ENCODE peak calls at places on chromosome 6, in nine cellular contexts. I, O, R, L, A, Z, W, D and X are unnamed samples.

GRCh38 chr6:149340200-149340599 is 22.7 kb downstream of the TAB2 start:
- ATAC-seq in I (no peak), O (no peak), R (no peak), L (no peak), A (no peak), Z (no peak), W (no peak), D (no peak), X (no peak)

GRCh38 chr6:36289281-36290018 is 19.6 kb downstream of the PNPLA1 start:
- ATAC-seq in I (no peak), O (no peak), R (no peak), L (no peak), A (no peak), Z (no peak), W (no peak), D (no peak), X (no peak)

GRCh38 chr6:41342241-41342640 is 6.8 kb downstream of the NCR2 start:
- ATAC-seq in I (no peak), O (no peak), R (no peak), L (no peak), A (no peak), Z (no peak), W (no peak), D (no peak), X (no peak)

GRCh38 chr6:88910922-88911778 is 52.3 kb downstream of the RNGTT start:
- ATAC-seq in I (no peak), O (no peak), R (no peak), L (no peak), A (no peak), Z (no peak), W (no peak), D (no peak), X (no peak)

GRCh38 chr6:157721431-157722229 is 101.4 kb upstream of the SNX9 start:
- ATAC-seq in I (no peak), O (no peak), R (no peak), L (no peak), A (no peak), Z (no peak), W (no peak), D (no peak), X (no peak)

GRCh38 chr6:25652007-25652515 is at the start of gene SCGN:
- ATAC-seq in I (no peak), O (peak; percentile 87), R (peak; percentile 72), L (peak; percentile 68), A (no peak), Z (peak; percentile 96), W (peak; percentile 85), D (no peak), X (no peak)

GRCh38 chr6:15668918-15669317 is 6.1 kb upstream of the DTNBP1 start:
- ATAC-seq in I (no peak), O (no peak), R (no peak), L (no peak), A (no peak), Z (no peak), W (no peak), D (no peak), X (no peak)

GRCh38 chr6:26179675-26180074 is 92.4 kb downstream of the HFE start:
- ATAC-seq in I (no peak), O (no peak), R (no peak), L (no peak), A (no peak), Z (no peak), W (no peak), D (no peak), X (no peak)

GRCh38 chr6:146040360-146040759 is 11.5 kb downstream of the GRM1 start:
- ATAC-seq in I (no peak), O (no peak), R (no peak), L (no peak), A (no peak), Z (no peak), W (no peak), D (no peak), X (no peak)

DNA sequence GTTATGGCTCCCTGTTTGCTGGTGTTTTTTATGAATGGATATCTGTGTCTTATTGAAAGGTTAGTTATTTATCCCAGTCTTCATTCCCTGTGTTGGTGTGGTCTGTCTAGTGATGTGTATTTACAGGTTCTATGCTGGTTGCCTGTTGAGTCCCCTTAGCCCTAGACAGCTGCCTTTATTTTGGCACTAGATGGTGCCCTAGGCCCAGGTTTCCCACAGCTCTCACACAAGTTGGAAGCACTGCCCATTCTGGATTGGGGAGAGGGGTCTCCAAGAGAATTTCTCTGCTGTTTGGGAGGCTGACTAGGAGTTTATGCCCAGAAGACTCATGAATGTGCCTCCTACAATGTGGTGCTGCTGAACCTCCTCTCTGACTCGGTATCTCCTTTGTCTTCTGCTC is 12.4 kb downstream of the GRM1 start:
- ATAC-seq in I (no peak), O (no peak), R (no peak), L (no peak), A (peak; percentile 85), Z (peak; percentile 49), W (peak; percentile 33), D (no peak), X (no peak)
- H3K4me1 ChIP-seq in I (no peaks in the 10 kb centered on the region), O (no peaks in the 10 kb centered on the region), R (no peaks in the 10 kb centered on the region), L (no peaks in the 10 kb centered on the region), A (no peaks in the 10 kb centered on the region), Z (no peaks in the 10 kb centered on the region), W (no peaks in the 10 kb centered on the region), D (no peaks in the 10 kb centered on the region), X (no peaks in the 10 kb centered on the region)

DNA sequence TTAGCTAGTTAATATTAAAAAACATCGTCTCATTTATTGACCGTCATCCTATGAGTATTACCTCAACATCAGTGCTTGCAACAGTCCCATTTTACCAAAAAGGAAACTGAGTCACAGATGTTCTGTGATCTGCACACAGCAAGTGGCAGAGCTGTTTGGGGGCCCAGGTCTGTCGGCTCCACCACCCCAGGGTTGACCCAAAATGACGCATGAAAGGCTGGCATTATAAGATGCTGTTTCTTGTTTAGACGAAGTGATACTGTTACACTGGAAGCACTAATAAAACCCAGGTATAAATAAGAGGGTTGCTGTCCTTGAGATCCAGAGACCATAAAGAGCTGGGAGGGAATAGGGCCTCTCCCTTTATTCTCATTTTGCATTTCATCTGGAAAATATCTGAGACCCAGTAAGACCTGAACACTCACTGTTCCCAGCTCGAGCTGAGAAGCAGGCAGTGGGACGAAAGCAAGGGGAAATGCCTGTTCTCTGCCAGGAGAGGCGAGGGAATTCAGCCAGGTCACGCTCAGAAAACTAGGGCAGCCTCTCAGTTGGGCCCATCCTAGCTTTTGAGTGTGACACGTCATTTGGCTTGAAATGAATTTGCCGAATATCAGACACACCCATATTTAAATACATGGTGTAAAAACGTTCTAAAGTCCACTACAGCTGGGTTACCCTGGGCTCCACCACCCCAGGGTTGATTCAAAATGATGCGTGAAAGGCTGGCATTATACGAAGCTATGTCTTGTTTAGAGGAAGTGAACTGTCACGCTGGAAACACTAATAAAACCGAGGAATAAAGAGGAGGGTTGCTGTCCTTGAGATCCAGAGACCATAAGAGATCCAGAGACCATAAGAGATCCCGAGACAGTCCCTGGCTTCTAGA is 1.4 kb upstream of the MICAL1 start:
- ATAC-seq in I (no peak), O (peak; percentile 51), R (peak; percentile 23), L (peak; percentile 61), A (no peak), Z (peak; percentile 35), W (peak; percentile 43), D (peak; percentile 81), X (peak; percentile 66)
- H3K4me1 ChIP-seq in I (peaks cover 53% of the 10 kb centered on the region), O (peaks cover 31% of the 10 kb centered on the region), R (peaks cover 53% of the 10 kb centered on the region), L (no peaks in the 10 kb centered on the region), A (peaks cover 43% of the 10 kb centered on the region), Z (peaks cover 13% of the 10 kb centered on the region), W (peaks cover 40% of the 10 kb centered on the region), D (peaks cover 25% of the 10 kb centered on the region), X (peaks cover 12% of the 10 kb centered on the region)

GRCh38 chr6:35047265-35048011 is 93.7 kb downstream of the TCP11 start:
- ATAC-seq in I (no peak), O (no peak), R (peak; percentile 13), L (peak; percentile 71), A (no peak), Z (peak; percentile 13), W (peak; percentile 29), D (peak; percentile 67), X (peak; percentile 79)

GRCh38 chr6:35048031-35048613 is 93.0 kb downstream of the TCP11 start:
- ATAC-seq in I (no peak), O (no peak), R (peak; percentile 24), L (no peak), A (no peak), Z (peak; percentile 4), W (peak; percentile 20), D (no peak), X (no peak)

GRCh38 chr6:35049346-35049745 is 91.8 kb downstream of the TCP11 start:
- ATAC-seq in I (no peak), O (no peak), R (no peak), L (no peak), A (no peak), Z (no peak), W (no peak), D (no peak), X (no peak)

GRCh38 chr6:35049885-35050284 is 91.3 kb downstream of the TCP11 start:
- ATAC-seq in I (no peak), O (peak; percentile 45), R (peak; percentile 43), L (no peak), A (no peak), Z (peak; percentile 34), W (no peak), D (no peak), X (no peak)

DNA sequence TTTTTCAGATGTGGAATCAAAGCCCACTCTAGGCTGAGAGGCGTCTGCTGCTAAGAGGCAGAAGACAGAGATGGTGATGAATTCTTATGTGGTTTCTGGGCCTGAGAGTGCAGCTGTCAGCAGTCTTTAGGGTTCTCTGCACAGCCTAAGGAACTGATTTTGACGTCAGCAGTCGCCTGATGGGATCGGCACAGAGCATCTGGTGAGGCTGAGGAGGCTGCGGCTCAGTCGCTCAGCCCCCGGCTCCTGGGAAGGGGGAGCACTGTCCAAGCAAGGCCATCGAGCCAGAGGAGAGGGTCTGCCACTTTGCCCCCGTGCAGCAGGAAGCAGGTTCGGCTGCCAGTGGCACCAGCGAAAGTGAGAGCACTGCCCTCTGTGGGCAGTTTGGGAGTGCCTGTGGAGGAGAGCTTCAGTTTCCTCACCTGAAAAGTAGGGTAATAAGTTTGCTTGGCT is 92.5 kb downstream of the TCP11 start:
- ATAC-seq in I (peak; percentile 52), O (no peak), R (peak; percentile 48), L (peak; percentile 34), A (no peak), Z (peak; percentile 48), W (peak; percentile 25), D (peak; percentile 18), X (peak; percentile 10)
- H3K4me1 ChIP-seq in I (peaks cover 17% of the 10 kb centered on the region), O (peaks cover 49% of the 10 kb centered on the region), R (peaks cover 86% of the 10 kb centered on the region), L (peaks cover 8% of the 10 kb centered on the region), A (no peaks in the 10 kb centered on the region), Z (peaks cover 70% of the 10 kb centered on the region), W (peaks cover 80% of the 10 kb centered on the region), D (peaks cover 64% of the 10 kb centered on the region), X (peaks cover 50% of the 10 kb centered on the region)

DNA sequence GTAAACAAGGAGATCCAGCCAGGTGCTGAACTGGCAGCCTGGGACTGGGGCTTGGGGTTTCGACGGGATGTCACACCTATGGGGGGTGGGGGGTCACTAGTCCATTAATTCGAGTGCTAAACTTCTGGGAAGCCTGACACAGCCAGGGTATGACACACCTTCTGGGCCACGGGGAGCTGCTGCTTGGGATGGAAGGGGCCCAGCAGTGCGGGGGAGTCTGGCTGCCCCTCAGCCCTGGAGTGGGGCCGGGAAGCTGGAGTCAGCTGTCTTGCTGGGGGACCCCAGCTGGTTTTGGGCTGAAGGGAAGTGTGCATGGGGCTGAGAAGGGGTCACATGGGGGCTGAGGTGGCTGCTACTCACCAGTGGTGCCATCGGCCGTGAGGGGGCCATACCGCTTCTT is 27.5 kb downstream of the TNXB start:
- ATAC-seq in I (no peak), O (no peak), R (no peak), L (peak; percentile 16), A (no peak), Z (no peak), W (no peak), D (peak; percentile 26), X (no peak)
- H3K4me1 ChIP-seq in I (no peaks in the 10 kb centered on the region), O (no peaks in the 10 kb centered on the region), R (peaks cover 20% of the 10 kb centered on the region), L (peaks cover 3% of the 10 kb centered on the region), A (peaks cover 34% of the 10 kb centered on the region), Z (peaks cover 5% of the 10 kb centered on the region), W (peaks cover 12% of the 10 kb centered on the region), D (no peaks in the 10 kb centered on the region), X (peaks cover 47% of the 10 kb centered on the region)